ENCODE peak calls at places on chromosomes 6 and 20, in ten cellular contexts. I is nephron progenitor cell; G is mammary epithelial cell; X is heart left ventricle; C is CD8-positive, alpha-beta T cell; B is cardiac muscle cell; Y is IMR-90; Q is HFFc6; D is ovary; M is H9. J is an unnamed sample.

GRCh38 chr6:43791752-43792422 is 21.9 kb downstream of the VEGFA start:
- DNase-seq in M (no peak), G (no peak), Q (no peak), I (no peak), D (no peak), C (no peak), X (no peak), Y (peak), B (no peak), J (no peak)

GRCh38 chr6:144953552-144954240 is 668.6 kb downstream of the UTRN start:
- DNase-seq in X (no peak), Y (peak), B (no peak), Q (peak), I (no peak), M (no peak), G (peak), C (no peak), D (no peak), J (no peak)

GRCh38 chr6:136371951-136372350 is 82.3 kb upstream of the BCLAF1 start:
- DNase-seq in X (no peak), D (no peak), B (no peak), M (no peak), G (no peak), Q (no peak), I (no peak), C (no peak), Y (no peak), J (no peak)

GRCh38 chr6:164200071-164200470 is 785.6 kb downstream of the QKI start:
- DNase-seq in Y (no peak), Q (no peak), I (no peak), G (no peak), D (no peak), C (no peak), M (no peak), X (no peak), B (no peak), J (no peak)

GRCh38 chr20:33005132-33005566 is 916 bp upstream of the SUN5 start:
- DNase-seq in B (no peak), X (no peak), I (no peak), C (no peak), G (no peak), D (no peak), M (peak), Q (no peak), Y (peak), J (peak)

GRCh38 chr6:168103036-168103830 is 24.2 kb upstream of the FRMD1 start:
- DNase-seq in I (no peak), C (no peak), D (no peak), B (no peak), M (no peak), X (no peak), G (no peak), Y (no peak), Q (no peak), J (no peak)

GRCh38 chr6:123352279-123352678 is 284.5 kb downstream of the TRDN start:
- DNase-seq in D (no peak), C (no peak), Y (no peak), I (no peak), X (no peak), Q (no peak), B (no peak), G (no peak), M (no peak), J (no peak)

GRCh38 chr6:33162471-33162870 is 29.8 kb downstream of the COL11A2 start:
- DNase-seq in D (no peak), I (no peak), C (no peak), Q (no peak), X (no peak), M (no peak), G (no peak), Y (no peak), B (no peak), J (no peak)

GRCh38 chr20:46174469-46175126 is 56.5 kb downstream of the CD40 start:
- DNase-seq in D (peak), Q (no peak), X (peak), C (peak), Y (peak), M (peak), B (peak), I (peak), G (peak), J (peak)

GRCh38 chr6:154474636-154475428 is 35.7 kb downstream of the CNKSR3 start:
- DNase-seq in D (no peak), X (no peak), B (no peak), C (no peak), Q (peak), G (peak), M (no peak), Y (peak), I (no peak), J (no peak)

GRCh38 chr20:61949363-61949713 is 116.3 kb downstream of the TAF4 start:
- DNase-seq in B (no peak), D (no peak), C (no peak), X (peak), I (no peak), Q (no peak), Y (no peak), M (no peak), G (no peak), J (no peak)

GRCh38 chr6:137734005-137734874 is 132.8 kb upstream of the TNFAIP3 start:
- DNase-seq in Y (no peak), I (no peak), C (no peak), X (no peak), M (no peak), D (no peak), Q (no peak), B (no peak), G (no peak), J (no peak)

GRCh38 chr6:111361648-111362047 is 121.4 kb downstream of the REV3L start:
- DNase-seq in X (peak), Y (peak), M (peak), G (peak), D (no peak), Q (peak), I (peak), B (peak), C (no peak), J (peak)

GRCh38 chr6:129565331-129565730 is 144.6 kb downstream of the ARHGAP18 start:
- DNase-seq in M (no peak), X (no peak), B (no peak), G (no peak), Q (no peak), C (no peak), I (no peak), Y (no peak), D (no peak), J (no peak)

GRCh38 chr6:129568015-129568414 is 142.0 kb downstream of the ARHGAP18 start:
- DNase-seq in I (no peak), B (no peak), C (no peak), X (no peak), M (no peak), G (no peak), D (no peak), Y (no peak), Q (no peak), J (no peak)

GRCh38 chr6:129567374-129567773 is 142.6 kb downstream of the ARHGAP18 start:
- DNase-seq in B (peak), D (no peak), G (no peak), Y (no peak), I (peak), X (no peak), Q (no peak), C (no peak), M (peak), J (no peak)
- TF ChIP-seq CTCF in B (peak), D (no peak), G (peak), Y (peak), I (peak), X (peak), Q (peak), C (no peak), M (peak), J (peak)

DNA sequence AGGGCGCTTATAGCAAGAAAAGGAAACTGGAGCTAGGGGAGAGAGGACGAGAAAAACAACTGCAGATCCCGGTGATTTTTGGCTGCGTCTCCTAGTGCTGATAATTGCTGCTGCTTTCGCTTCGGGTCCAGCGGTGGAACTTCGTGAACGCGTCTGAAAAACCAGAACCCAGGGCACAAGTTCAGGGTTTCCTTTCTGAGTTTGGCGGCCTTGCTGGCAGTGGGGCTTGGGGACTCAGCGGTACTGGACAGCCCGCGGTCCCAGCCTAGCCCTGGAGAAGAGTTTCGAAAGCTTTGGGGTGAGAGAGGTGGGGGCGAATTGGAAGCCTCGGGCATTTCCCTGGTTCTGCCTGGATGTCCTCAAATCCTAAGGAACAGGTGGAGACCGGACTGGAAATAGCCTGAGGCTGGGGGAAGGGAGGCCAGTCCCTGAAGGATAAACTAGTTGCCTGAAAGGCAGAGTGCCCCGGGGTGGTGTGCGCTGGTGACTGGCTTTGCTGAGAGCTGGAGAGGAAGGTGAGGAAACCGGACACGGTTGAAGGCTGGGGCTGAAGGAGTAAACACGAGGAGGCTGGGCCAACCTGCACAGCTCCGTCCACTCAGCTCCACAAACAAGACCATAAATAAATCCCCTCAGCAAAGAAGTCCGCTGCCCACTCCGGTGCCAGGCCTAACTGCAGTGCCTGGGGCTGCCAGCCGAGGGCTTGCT is 857 bp downstream of the GMPR start:
- DNase-seq in Q (no peak), X (peak), M (no peak), B (peak), G (peak), Y (peak), I (peak), D (peak), C (no peak), J (no peak)
- TF ChIP-seq CTCF in Q (peak), X (peak), M (peak), B (peak), G (peak), Y (peak), I (peak), D (no peak), C (no peak), J (no peak)

GRCh38 chr20:3981132-3981452 is 34.3 kb downstream of the RNF24 start:
- DNase-seq in G (no peak), I (no peak), C (no peak), X (no peak), M (no peak), B (no peak), Q (no peak), D (no peak), Y (no peak), J (no peak)
- TF ChIP-seq CTCF in G (no peak), I (no peak), C (no peak), X (no peak), M (no peak), B (no peak), Q (no peak), D (no peak), Y (no peak), J (no peak)

GRCh38 chr6:40419881-40420705 is 167.1 kb downstream of the LRFN2 start:
- DNase-seq in Q (no peak), Y (no peak), G (no peak), M (no peak), D (no peak), B (no peak), X (no peak), I (no peak), C (no peak), J (no peak)
- TF ChIP-seq CTCF in Q (no peak), Y (no peak), G (no peak), M (no peak), D (no peak), B (no peak), X (no peak), I (no peak), C (no peak), J (no peak)

GRCh38 chr6:158408552-158409130 is 96.4 kb downstream of the TULP4 start:
- DNase-seq in G (no peak), Q (peak), D (peak), M (no peak), C (no peak), B (peak), Y (peak), X (peak), I (peak), J (peak)

GRCh38 chr6:158409451-158409850 is 97.2 kb downstream of the TULP4 start:
- DNase-seq in B (no peak), G (no peak), X (no peak), M (no peak), D (peak), Y (peak), C (no peak), Q (no peak), I (no peak), J (no peak)

GRCh38 chr6:158406736-158407135 is 94.5 kb downstream of the TULP4 start:
- DNase-seq in I (no peak), B (no peak), X (no peak), D (no peak), M (no peak), Q (no peak), Y (no peak), C (no peak), G (no peak), J (no peak)

GRCh38 chr6:158408013-158408412 is 95.7 kb downstream of the TULP4 start:
- DNase-seq in Q (no peak), X (no peak), B (no peak), D (no peak), C (no peak), Y (no peak), I (no peak), G (no peak), M (no peak), J (no peak)

GRCh38 chr6:158405933-158406332 is 93.7 kb downstream of the TULP4 start:
- DNase-seq in I (no peak), Q (no peak), G (no peak), C (no peak), D (no peak), M (no peak), B (no peak), X (no peak), Y (no peak), J (no peak)
- TF ChIP-seq CTCF in I (no peak), Q (no peak), G (no peak), C (no peak), D (no peak), M (no peak), B (no peak), X (no peak), Y (no peak), J (no peak)

GRCh38 chr6:30690403-30691207 is at the start of gene NRM:
- DNase-seq in I (peak), Y (peak), B (peak), Q (peak), G (peak), M (peak), X (peak), D (peak), C (peak), J (peak)
- TF ChIP-seq CTCF in I (no peak), Y (no peak), B (no peak), Q (no peak), G (no peak), M (no peak), X (no peak), D (no peak), C (no peak), J (no peak)

DNA sequence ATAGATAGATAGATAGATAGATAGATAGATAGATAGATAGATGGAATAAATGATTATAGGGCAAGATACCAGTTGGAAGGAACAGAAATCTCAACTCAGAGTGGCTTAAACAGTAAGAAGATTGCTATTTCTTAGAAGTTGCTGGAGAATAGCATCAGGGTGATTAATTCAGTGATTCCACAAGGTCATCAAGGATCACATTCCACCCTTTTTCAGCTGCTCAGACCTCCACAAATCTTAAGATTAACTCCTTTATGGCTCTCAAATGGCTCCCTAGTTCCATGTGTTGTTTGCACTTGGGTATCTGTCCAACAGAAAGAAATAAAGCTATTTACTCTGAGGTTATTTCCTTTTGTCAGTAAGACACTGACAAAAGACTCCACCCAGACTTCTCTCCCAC is 68.3 kb upstream of the KIF16B start:
- DNase-seq in D (no peak), G (no peak), C (no peak), I (no peak), B (no peak), X (no peak), M (no peak), Y (no peak), Q (no peak), J (no peak)
- TF ChIP-seq CTCF in D (no peak), G (no peak), C (no peak), I (no peak), B (no peak), X (no peak), M (no peak), Y (no peak), Q (no peak), J (no peak)

DNA sequence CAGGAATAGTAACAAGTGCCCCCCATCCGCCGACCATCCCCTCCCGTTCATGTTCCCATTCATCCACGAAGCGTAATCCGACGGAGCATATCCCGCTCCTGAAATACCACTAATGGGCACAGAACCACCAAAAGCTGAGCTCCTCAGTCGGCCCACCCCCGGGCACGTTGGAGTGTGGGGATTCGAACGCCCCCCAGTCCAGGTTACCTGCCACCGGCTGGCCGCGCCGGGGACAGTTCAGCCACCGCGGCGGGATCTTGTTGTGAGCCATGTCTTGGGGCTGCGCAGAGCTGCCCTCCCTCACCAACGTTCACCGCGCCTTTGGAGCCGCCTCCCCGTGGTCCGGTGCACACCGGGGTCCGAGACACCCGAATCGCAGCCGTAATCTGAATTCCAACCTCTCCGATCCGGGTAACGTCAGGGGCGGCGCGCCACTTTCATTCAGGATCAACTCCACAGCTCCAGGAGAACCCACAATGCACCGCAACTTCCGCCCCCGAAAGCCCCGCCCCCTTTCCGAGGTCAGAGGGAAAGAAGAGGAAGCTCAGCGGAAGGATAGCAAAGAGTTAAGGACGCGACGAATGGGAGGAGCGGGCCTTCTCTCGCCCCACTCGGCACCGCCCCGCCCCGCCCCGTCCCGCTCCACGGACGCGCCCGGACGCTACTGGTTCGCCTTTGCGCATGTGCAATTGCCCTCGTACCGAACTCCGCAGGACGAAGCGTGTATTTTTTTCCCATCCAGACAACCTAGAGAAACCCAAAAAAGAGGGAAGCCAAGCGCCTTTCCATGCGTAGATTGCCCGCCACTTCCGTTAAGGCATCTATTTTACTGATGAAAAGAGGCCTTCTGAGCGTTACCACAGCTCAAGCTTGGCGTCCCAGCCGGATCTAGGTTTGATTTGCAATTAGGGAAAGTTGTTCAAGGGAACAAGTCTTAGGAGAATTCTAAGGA is at the start of gene RNGTT:
- DNase-seq in X (peak), Q (peak), G (peak), C (peak), Y (peak), I (peak), B (peak), D (peak), M (peak), J (peak)
- TF ChIP-seq CTCF in X (no peak), Q (no peak), G (peak), C (no peak), Y (no peak), I (no peak), B (no peak), D (no peak), M (no peak), J (no peak)

J was measured in neural crest cell.